ENCODE peak calls at places on chromosomes 1 and 21, in seven cellular contexts. U is cardiac muscle cell; V is CD4-positive, CD25-positive, alpha-beta regulatory T cell; X is fibroblast of lung; H is GM23248; B is left ventricle myocardium inferior; A is GM23338. G is an unnamed sample. For H3K4me1, the result is how much of the 10 kb centered on the place peaks cover.

GRCh38 chr1:3052501-3052900 is 16.5 kb upstream of the PRDM16 start:
- DNase-seq in B (no peak), A (no peak), V (no peak), X (no peak), H (no peak), U (no peak), G (peak)

GRCh38 chr1:235632538-235633219 is 16.9 kb downstream of the GNG4 start:
- DNase-seq in A (no peak), B (no peak), U (peak), H (peak), X (peak), V (no peak), G (peak)

GRCh38 chr1:172105230-172105629 is 263.9 kb downstream of the DNM3 start:
- DNase-seq in A (no peak), H (no peak), B (no peak), X (no peak), U (no peak), V (no peak), G (no peak)

GRCh38 chr1:216081445-216081844 is 341.8 kb downstream of the USH2A start:
- DNase-seq in B (no peak), X (no peak), A (no peak), U (no peak), H (no peak), V (no peak), G (no peak)

GRCh38 chr1:53702287-53702805 is 36.6 kb downstream of the GLIS1 start:
- DNase-seq in H (no peak), V (no peak), X (no peak), A (no peak), B (no peak), U (no peak), G (no peak)

GRCh38 chr1:8705104-8705503 is 112.3 kb downstream of the RERE start:
- DNase-seq in A (no peak), H (no peak), U (no peak), B (no peak), X (no peak), V (no peak), G (no peak)

GRCh38 chr1:30704271-30704670 is 19.1 kb downstream of the MATN1 start:
- DNase-seq in U (peak), A (no peak), H (peak), B (no peak), V (no peak), X (no peak), G (peak)

GRCh38 chr21:31475223-31475622 is 131.2 kb upstream of the TIAM1 start:
- DNase-seq in U (no peak), A (no peak), B (no peak), H (no peak), V (no peak), X (no peak), G (no peak)

GRCh38 chr1:42887366-42887765 is 41.0 kb downstream of the ZNF691 start:
- DNase-seq in X (no peak), H (no peak), B (no peak), A (no peak), U (no peak), V (no peak), G (no peak)

GRCh38 chr1:23341829-23342697 is 2.0 kb downstream of the HNRNPR start:
- DNase-seq in U (peak), B (no peak), V (no peak), A (no peak), H (peak), X (peak), G (no peak)

GRCh38 chr1:211182746-211183145 is 48.8 kb upstream of the KCNH1 start:
- DNase-seq in H (no peak), X (no peak), A (no peak), B (no peak), V (no peak), U (no peak), G (no peak)

GRCh38 chr21:27454234-27454633 is 487.3 kb upstream of the ADAMTS5 start:
- DNase-seq in A (no peak), V (no peak), B (no peak), U (no peak), H (no peak), X (no peak), G (no peak)

GRCh38 chr1:178271471-178271870 is 177.6 kb downstream of the RASAL2 start:
- DNase-seq in X (peak), A (peak), V (no peak), U (no peak), B (no peak), H (no peak), G (no peak)
- H3K4me1 ChIP-seq in X (under half), A (half or more), V (under half), U (under half), B (half or more), H (under half), G (under half)

GRCh38 chr1:203306970-203307541 is 1.7 kb downstream of the BTG2 start:
- DNase-seq in U (no peak), V (no peak), X (peak), B (no peak), H (no peak), A (no peak), G (peak)

GRCh38 chr1:203304919-203305808 is at the start of gene BTG2:
- DNase-seq in U (peak), H (peak), A (peak), X (peak), V (peak), B (peak), G (peak)

GRCh38 chr1:203307690-203308126 is 2.4 kb downstream of the BTG2 start:
- DNase-seq in X (no peak), H (no peak), U (no peak), V (no peak), A (peak), B (no peak), G (no peak)

GRCh38 chr1:203305809-203306088 is 430 bp downstream of the BTG2 start:
- DNase-seq in B (no peak), V (no peak), U (no peak), A (no peak), H (peak), X (no peak), G (peak)

DNA sequence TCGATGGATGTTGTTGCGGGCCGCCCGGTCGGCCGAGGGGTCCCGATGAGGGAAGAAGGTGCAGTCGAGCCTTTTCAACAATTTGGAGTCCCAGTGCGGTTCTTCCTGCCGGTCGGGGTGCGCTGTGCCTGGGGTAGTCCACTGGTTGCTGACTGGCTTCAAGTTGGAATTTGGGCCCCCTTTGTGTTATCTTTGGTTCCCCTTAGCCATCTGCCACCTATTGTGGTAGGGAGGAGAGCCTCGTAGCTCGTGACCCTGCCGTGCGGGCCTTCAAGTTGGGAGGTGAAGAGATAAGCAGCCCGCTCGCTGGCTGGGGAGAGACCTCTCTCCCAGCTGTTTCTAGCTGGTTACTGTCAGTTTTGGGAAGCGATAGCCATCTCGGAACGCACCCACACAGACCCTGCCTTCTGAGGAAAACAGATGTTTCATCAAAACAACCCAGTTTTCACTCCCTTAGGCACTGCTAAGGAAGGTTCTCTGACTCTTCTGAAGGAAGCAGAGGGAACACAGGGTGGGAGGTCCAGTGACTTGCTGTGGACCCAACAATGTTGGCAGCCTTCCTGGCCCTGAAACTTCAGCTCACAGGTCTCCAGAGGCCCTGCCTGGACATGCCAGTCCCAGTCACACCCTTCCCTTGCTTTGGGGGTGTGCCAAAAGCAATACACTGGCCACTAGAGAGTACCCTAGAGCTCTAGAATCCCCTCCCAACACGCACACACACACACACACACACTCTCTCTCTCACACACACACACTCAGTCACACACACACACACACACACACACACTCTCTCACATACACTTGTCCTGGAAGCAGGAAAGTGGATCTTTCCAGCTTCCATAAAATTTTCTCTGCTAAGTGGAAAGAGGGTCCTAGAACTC is 1.0 kb downstream of the BTG2 start:
- DNase-seq in V (no peak), X (peak), U (peak), A (no peak), B (peak), H (peak), G (peak)
- H3K4me1 ChIP-seq in V (under half), X (under half), U (under half), A (under half), B (half or more), H (under half), G (under half)

GRCh38 chr1:56073614-56074356 is 505.6 kb downstream of the PLPP3 start:
- DNase-seq in X (peak), A (no peak), U (peak), H (peak), V (no peak), B (peak), G (peak)
- H3K4me1 ChIP-seq in X (under half), A (under half), U (under half), H (under half), V (under half), B (under half), G (under half)

DNA sequence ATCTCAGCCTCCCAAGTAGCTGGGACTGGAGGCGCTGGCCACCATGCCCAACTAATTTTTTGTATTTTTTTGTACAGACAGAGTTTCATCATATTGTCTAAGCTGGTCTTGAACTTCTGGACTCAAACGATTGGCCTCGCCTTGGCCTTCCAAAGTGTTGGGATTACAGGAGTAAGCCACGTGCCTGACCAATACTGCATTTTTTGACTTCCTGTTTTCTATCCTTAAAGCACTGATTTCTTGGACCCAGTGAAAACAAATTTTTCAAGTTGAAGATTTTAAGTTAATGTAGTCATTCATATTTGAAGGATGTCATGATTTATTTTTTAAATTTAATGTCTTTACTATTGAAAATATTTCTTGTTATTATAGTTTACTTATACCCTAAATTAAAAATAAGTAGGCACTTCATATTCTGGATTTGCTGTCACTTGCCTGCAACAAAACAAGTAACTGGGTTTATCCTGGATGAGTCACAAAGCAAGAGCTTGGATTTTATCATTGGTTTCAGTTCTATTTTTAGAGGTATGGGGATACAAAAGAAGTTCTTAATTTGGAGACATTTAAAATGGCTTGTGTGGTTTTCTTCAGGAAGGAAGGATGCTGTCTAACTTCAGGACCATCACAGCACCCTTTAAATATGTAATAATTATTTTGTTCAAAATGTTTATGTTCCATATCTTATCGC is 2.2 kb upstream of the VPS45 start:
- DNase-seq in V (no peak), B (no peak), U (peak), X (peak), A (no peak), H (peak), G (no peak)
- H3K4me1 ChIP-seq in V (under half), B (half or more), U (under half), X (under half), A (under half), H (under half), G (under half)

DNA sequence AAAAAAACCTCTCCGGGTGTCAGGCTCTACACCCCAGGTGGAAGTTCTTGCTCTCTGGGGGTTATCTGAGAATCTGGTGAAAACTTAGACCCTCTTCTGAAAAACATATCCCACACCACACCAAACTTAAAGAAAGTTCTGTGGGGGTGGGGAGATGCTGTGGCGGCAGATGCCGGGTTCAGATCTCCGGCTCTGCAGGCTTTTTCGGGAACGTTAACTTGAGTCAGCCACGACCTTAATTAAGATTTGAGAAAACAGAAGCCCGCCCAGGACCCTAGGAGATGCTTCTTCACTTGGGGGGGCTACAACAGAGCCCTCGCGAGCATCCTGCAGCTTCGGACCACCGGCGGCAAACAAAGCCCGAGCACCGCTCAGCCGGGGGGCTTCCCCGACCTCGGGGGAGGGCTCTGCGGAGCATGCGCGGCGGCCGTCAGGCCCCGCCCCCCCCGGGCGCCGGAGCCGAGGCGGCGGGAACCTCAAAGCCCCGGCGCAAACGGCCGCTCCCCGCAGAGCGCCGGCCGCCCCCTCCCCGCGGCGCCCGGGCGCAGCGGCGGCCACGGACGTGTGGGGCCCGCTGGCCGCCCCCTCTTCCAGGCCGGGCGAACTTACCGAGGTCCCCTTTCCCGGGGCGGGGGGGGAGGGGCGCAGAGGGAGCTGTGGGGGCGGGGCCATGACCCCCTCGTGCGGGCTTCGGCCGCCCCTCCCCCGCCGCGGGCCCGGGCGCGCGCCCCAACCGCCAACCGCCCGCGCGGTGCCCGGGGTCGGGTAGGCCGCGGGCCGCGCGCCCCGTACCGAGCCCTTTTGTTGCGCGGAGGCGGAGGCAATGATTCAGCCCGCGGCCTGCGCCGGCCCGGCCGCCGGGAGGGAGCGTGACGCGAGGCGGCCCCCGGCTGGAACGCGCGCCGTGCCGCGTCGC is 2.0 kb downstream of the RCC2 start:
- DNase-seq in U (peak), A (peak), X (peak), H (peak), B (peak), V (peak), G (no peak)
- H3K4me1 ChIP-seq in U (under half), A (half or more), X (under half), H (under half), B (under half), V (under half), G (under half)

GRCh38 chr1:206890690-206891089 is 6.6 kb upstream of the IL24 start:
- DNase-seq in X (peak), H (peak), V (no peak), U (peak), A (no peak), B (no peak), G (no peak)
- H3K4me1 ChIP-seq in X (under half), H (under half), V (under half), U (under half), A (under half), B (under half), G (under half)

GRCh38 chr1:157566484-157567300 is 14.4 kb upstream of the FCRL5 start:
- DNase-seq in B (no peak), H (no peak), A (peak), X (no peak), V (no peak), U (no peak), G (no peak)
- H3K4me1 ChIP-seq in B (under half), H (under half), A (under half), X (under half), V (under half), U (under half), G (under half)

GRCh38 chr1:160797163-160797797 is 1.3 kb downstream of the LY9 start:
- DNase-seq in B (no peak), A (no peak), H (no peak), X (no peak), V (no peak), U (no peak), G (no peak)

GRCh38 chr1:160798439-160798838 is 2.5 kb downstream of the LY9 start:
- DNase-seq in H (no peak), V (no peak), X (no peak), B (no peak), U (no peak), A (no peak), G (no peak)

GRCh38 chr1:160795951-160796383 is at the start of gene LY9:
- DNase-seq in V (peak), U (no peak), A (no peak), B (no peak), X (no peak), H (peak), G (no peak)

GRCh38 chr1:160799641-160800040 is 3.7 kb downstream of the LY9 start:
- DNase-seq in X (no peak), V (no peak), U (no peak), B (no peak), A (no peak), H (no peak), G (no peak)

DNA sequence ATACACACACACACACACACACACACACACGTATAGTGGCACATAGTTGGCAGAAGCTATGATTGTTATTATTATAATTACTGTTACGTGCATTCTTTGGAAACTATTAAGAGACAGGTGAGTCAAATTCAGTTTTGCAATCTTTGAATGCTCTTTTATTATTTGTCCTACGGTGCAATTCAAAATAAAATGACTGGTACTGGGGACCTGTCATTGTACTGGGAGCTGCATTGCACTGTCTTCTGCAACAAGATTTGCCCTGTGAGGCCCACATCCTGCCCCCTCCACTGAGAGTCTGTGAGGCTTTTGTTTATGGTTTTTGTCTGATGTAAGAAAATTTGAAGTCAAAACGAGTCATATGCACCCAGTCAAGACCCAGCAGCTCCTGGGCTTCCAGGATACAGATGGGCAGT is 1.9 kb downstream of the LY9 start:
- DNase-seq in X (no peak), B (no peak), V (peak), A (no peak), U (no peak), H (no peak), G (no peak)
- H3K4me1 ChIP-seq in X (under half), B (under half), V (half or more), A (under half), U (under half), H (under half), G (under half)

GRCh38 chr1:45334308-45335245 is 5.4 kb upstream of the TOE1 start:
- DNase-seq in X (no peak), H (no peak), B (peak), U (peak), A (peak), V (no peak), G (no peak)

GRCh38 chr1:45337630-45338320 is 2.2 kb upstream of the TOE1 start:
- DNase-seq in B (no peak), V (no peak), X (peak), U (no peak), H (no peak), A (no peak), G (no peak)

GRCh38 chr1:45332346-45332720 is 5.6 kb downstream of the HPDL start:
- DNase-seq in H (no peak), B (no peak), V (no peak), A (no peak), X (no peak), U (no peak), G (no peak)

GRCh38 chr1:45339694-45340558 is at the start of the genes MUTYH and TOE1:
- DNase-seq in U (peak), A (peak), X (peak), V (peak), B (peak), H (peak), G (peak)

GRCh38 chr1:45335732-45336365 is 4.1 kb upstream of the TOE1 start:
- DNase-seq in X (no peak), V (no peak), B (no peak), A (no peak), H (no peak), U (no peak), G (no peak)
- H3K4me1 ChIP-seq in X (under half), V (under half), B (under half), A (under half), H (under half), U (under half), G (under half)

DNA sequence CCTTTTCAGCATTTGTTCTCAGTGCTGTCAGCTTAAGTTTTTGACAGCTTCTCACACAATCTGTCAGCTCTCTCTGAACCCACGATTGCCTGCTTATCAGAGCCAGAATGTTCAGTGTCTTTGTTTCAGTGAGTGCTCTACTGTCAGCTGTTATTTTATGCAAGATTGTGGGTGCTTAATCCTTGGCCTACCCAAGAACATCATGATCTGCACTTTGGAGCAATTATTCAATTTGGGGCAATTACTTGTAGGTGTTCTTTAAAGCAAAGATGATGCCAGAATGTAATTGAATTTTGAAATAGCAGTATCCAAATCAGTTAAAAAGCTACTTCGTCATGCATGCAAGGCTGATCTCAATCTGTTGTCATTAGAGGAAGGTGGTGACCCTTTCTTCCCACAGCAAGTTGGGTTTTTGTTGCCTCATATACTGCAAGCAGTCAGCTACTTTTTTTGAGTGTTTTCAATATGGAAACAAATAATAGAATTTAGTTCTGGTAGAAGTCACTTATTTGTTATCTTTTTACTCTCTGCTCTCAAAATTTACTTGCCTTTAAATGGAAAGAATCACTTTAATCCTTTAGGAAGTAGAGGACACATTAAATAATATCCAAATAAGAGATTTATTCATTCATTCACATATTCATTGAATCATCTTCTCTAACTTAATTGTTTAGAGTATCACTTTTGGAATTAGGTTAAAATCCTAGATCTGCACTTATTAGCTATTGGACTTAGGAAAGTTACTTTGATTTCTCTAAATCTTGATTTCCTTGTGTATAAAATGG is 253.5 kb upstream of the CACYBP start:
- DNase-seq in V (no peak), X (no peak), B (no peak), U (no peak), A (no peak), H (no peak), G (no peak)
- H3K4me1 ChIP-seq in V (under half), X (under half), B (under half), U (under half), A (under half), H (under half), G (under half)

G was measured in sigmoid colon.